ENCODE peak calls at places on chromosomes 6 and 20, in nine cellular contexts. A is GM04503; P is activated naive CD4-positive, alpha-beta T cell treated with anti-CD3 and anti-CD28 coated beads for 36 hours; N is heart right ventricle; K is OCI-LY7; C is endothelial cell; T is fibroblast of the conjunctiva; V is nucleus accumbens; M is erythroblast. F is an unnamed sample.
A peak's percentile ranks its signal among the peaks of the same experiment; 100 is the strongest.

GRCh38 chr6:46888031-46888430 is 33.7 kb downstream of the ADGRF5 start:
- DNase-seq in K (no peak), A (no peak), T (no peak), C (no peak), V (no peak), P (no peak), M (no peak), N (no peak), F (no peak)

GRCh38 chr6:121794630-121795029 is 359.2 kb downstream of the GJA1 start:
- DNase-seq in A (peak; percentile 73), P (no peak), N (no peak), C (no peak), V (no peak), M (no peak), T (peak; percentile 75), K (no peak), F (no peak)

GRCh38 chr20:7159903-7160302 is 392.4 kb downstream of the BMP2 start:
- DNase-seq in K (no peak), C (no peak), N (no peak), P (no peak), M (no peak), A (no peak), V (no peak), T (no peak), F (no peak)

GRCh38 chr20:56522311-56522710 is 2.2 kb upstream of the FAM209A start:
- DNase-seq in T (no peak), V (no peak), N (no peak), P (no peak), K (no peak), M (no peak), C (no peak), A (no peak), F (no peak)

GRCh38 chr6:132715204-132715603 is 1.3 kb upstream of the VNN1 start:
- DNase-seq in C (peak; percentile 62), T (peak; percentile 21), M (no peak), K (no peak), P (no peak), N (no peak), A (peak; percentile 8), V (peak; percentile 7), F (peak; percentile 58)

GRCh38 chr20:49729780-49730179 is 16.1 kb upstream of the B4GALT5 start:
- DNase-seq in M (no peak), A (peak; percentile 76), P (no peak), N (no peak), T (no peak), C (no peak), V (no peak), K (no peak), F (no peak)

GRCh38 chr6:100220543-100220942 is 226.5 kb upstream of the MCHR2 start:
- DNase-seq in A (no peak), N (no peak), C (no peak), P (no peak), K (no peak), M (no peak), V (no peak), T (no peak), F (no peak)

GRCh38 chr6:14638932-14639875 is 521.6 kb downstream of the CD83 start:
- DNase-seq in N (peak; percentile 79), C (no peak), V (no peak), T (no peak), A (no peak), M (no peak), K (peak; percentile 71), P (no peak), F (peak; percentile 57)